ENCODE peak calls at places on chromosomes 16 and 17, in six cellular contexts. M is Caco-2, A is breast epithelium, Q is right cardiac atrium, W is choroid plexus epithelial cell, T is bronchial epithelial cell. K is an unnamed sample.

GRCh38 chr17:74049167-74049797 is 154.2 kb upstream of the RPL38 start:
- DNase-seq in M (no peak), A (no peak), Q (no peak), W (no peak), T (no peak), K (no peak)

GRCh38 chr17:83186751-83187421 is 107.5 kb downstream of the METRNL start:
- DNase-seq in M (no peak), A (peak; percentile 7), Q (no peak), W (no peak), T (no peak), K (no peak)

GRCh38 chr17:78563189-78564145 is 13.7 kb downstream of the DNAH17 start:
- DNase-seq in M (no peak), A (peak; percentile 25), Q (peak; percentile 80), W (no peak), T (no peak), K (no peak)

GRCh38 chr16:86432691-86433090 is 77.6 kb upstream of the FOXF1 start:
- DNase-seq in M (no peak), A (no peak), Q (no peak), W (no peak), T (no peak), K (no peak)

GRCh38 chr16:65294154-65294553 is 172.3 kb upstream of the CDH11 start:
- DNase-seq in M (no peak), A (no peak), Q (no peak), W (no peak), T (no peak), K (no peak)

GRCh38 chr17:73520369-73520761 is 123.9 kb downstream of the SDK2 start:
- DNase-seq in M (no peak), A (no peak), Q (no peak), W (no peak), T (no peak), K (peak; percentile 57)

GRCh38 chr17:28737770-28738679 is 5.8 kb upstream of the TRAF4 start:
- DNase-seq in M (no peak), A (no peak), Q (no peak), W (no peak), T (no peak), K (peak; percentile 94)

GRCh38 chr17:4008082-4008435 is 43.8 kb upstream of the ATP2A3 start:
- DNase-seq in M (no peak), A (no peak), Q (no peak), W (peak; percentile 22), T (no peak), K (no peak)

GRCh38 chr17:40284085-40284713 is 3.5 kb upstream of the CDC6 start:
- DNase-seq in M (peak; percentile 82), A (no peak), Q (no peak), W (peak; percentile 84), T (peak; percentile 95), K (no peak)

GRCh38 chr16:3089717-3090592 is 9.1 kb downstream of the ZSCAN10 start:
- DNase-seq in M (no peak), A (no peak), Q (no peak), W (no peak), T (no peak), K (peak; percentile 56)

GRCh38 chr17:15169676-15170075 is 95.5 kb downstream of the PMP22 start:
- DNase-seq in M (no peak), A (no peak), Q (no peak), W (peak; percentile 29), T (peak; percentile 40), K (no peak)

GRCh38 chr16:88312732-88313131 is 70.0 kb upstream of the ZNF469 start:
- DNase-seq in M (no peak), A (no peak), Q (no peak), W (no peak), T (no peak), K (no peak)

GRCh38 chr16:27470567-27471431 is 68.8 kb downstream of the IL21R start:
- DNase-seq in M (no peak), A (no peak), Q (peak; percentile 67), W (peak; percentile 91), T (no peak), K (peak; percentile 73)

GRCh38 chr17:8964801-8965393 is 610 bp downstream of the PIK3R5 start:
- DNase-seq in M (no peak), A (no peak), Q (no peak), W (no peak), T (no peak), K (peak; percentile 91)

GRCh38 chr17:41352597-41353366 is 2.2 kb upstream of the KRT33A start:
- DNase-seq in M (peak; percentile 31), A (no peak), Q (no peak), W (peak; percentile 8), T (peak; percentile 95), K (no peak)

DNA sequence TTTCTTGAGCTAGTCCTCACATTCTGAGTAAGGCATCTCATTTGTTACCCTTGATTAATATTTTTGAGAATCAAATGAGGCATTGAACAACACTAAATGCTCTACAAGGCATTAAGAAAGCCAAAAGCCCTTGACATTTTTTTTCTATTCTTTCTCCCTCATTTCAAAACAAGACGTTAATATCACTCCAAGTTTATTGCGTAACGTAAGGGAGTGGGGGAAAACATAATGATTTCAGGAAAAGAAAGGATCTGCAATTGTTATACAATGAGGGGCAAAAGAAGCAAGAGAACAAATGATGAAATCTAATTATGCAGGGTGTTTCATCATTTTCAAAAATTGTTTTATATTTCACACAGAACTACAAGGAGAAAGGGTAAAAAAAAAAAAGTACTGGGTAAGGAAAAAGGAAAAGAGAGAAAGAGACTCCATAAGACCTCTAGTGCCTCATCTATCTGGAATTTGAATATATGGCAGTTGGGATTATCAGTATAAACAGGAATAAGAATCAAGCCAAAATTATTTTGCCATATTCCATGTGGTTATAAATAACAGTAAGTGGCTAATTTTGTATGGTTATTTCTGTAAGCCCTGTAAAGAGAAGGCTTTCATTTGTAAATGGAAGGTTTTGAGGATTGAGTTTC is 163.0 kb downstream of the ABCA8 start:
- DNase-seq in M (no peak), A (no peak), Q (no peak), W (peak; percentile 30), T (no peak), K (no peak)
- H3K4me3 ChIP-seq in M (no peak overlapping the region), A (no peak overlapping the region), Q (no peak overlapping the region), W (no peak overlapping the region), T (no peak overlapping the region), K (no peak overlapping the region)

DNA sequence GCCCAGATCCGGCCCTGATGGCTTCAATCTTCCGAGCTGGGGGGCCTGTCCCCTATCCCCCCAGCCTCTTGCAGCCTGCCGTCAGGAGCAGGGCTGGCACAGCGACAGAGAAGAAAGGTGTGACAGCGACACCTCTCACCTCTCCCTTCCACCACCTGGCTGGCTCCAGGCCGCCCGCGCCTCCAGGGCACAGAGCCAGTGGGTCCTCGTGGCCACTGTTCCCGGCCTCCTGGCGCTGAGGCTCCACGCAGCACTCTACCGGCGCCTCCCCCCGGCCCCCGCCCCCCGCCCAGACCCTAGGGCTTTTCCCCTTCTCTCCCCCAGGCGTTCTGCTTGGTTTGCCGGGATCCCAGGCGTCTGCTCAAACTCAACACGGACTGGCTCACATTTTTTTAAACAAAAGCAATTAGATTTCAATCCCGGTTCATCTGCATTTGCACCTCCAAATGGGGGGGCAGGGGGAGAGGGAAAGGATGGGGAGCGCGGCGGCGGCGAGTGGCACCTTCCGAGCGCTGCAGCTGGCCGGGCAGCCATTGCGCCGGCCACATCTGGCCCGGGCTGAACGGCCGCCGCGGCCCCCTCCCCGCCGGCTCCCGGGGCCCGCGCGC is 12.8 kb upstream of the CBX8 start:
- DNase-seq in M (no peak), A (no peak), Q (no peak), W (no peak), T (no peak), K (no peak)
- H3K4me3 ChIP-seq in M (peak overlapping the region; percentile 33), A (peak overlapping the region; percentile 35), Q (peak overlapping the region; percentile 13), W (no peak overlapping the region), T (no peak overlapping the region), K (no peak overlapping the region)

GRCh38 chr17:7851438-7852261 is 3.2 kb upstream of the TMEM88 start:
- DNase-seq in M (peak; percentile 56), A (peak; percentile 80), Q (peak; percentile 92), W (peak; percentile 91), T (peak; percentile 81), K (peak; percentile 98)
- H3K4me3 ChIP-seq in M (no peak overlapping the region), A (peak overlapping the region; percentile 20), Q (no peak overlapping the region), W (peak overlapping the region; percentile 18), T (no peak overlapping the region), K (peak overlapping the region; percentile 67)

GRCh38 chr17:32877164-32877764 is 340 bp upstream of the MYO1D start:
- DNase-seq in M (peak; percentile 98), A (peak; percentile 90), Q (peak; percentile 92), W (peak; percentile 86), T (peak; percentile 69), K (peak; percentile 98)

GRCh38 chr17:32878211-32878610 is 1.3 kb upstream of the MYO1D start:
- DNase-seq in M (no peak), A (peak; percentile 72), Q (peak; percentile 60), W (peak; percentile 33), T (peak; percentile 61), K (no peak)

GRCh38 chr17:32875230-32875903 is 1.6 kb downstream of the MYO1D start:
- DNase-seq in M (no peak), A (no peak), Q (no peak), W (no peak), T (no peak), K (no peak)

GRCh38 chr17:32876414-32877163 is at the start of gene MYO1D:
- DNase-seq in M (peak; percentile 88), A (peak; percentile 74), Q (peak; percentile 44), W (peak; percentile 3), T (peak; percentile 60), K (peak; percentile 89)

DNA sequence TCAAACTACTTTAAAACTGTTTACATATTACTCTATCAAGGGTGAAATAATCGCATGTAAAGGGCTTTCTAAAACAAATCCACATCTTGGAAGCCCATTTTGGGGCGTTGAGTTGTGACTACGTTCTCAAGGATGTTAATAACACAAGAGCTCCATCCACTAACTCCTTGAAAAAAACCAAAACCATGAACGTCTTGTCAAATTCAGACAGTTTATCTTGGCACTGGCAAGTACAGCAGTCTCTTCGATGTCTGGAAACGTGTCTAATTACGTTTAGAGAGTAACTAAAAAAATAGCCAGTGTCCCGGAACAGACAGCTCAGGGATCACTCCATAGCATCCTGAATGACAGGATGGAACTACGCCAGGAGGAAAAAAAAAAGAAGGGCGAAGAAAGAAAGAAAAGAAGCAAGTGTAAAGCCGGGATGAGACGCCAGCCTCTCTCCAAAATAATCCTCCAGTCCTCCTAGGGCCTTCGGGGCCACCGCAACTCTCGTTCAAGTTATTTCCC is 965 bp downstream of the MYO1D start:
- DNase-seq in M (no peak), A (no peak), Q (no peak), W (peak; percentile 42), T (no peak), K (no peak)
- H3K4me3 ChIP-seq in M (peak overlapping the region; percentile 94), A (peak overlapping the region; percentile 76), Q (peak overlapping the region; percentile 91), W (peak overlapping the region; percentile 69), T (peak overlapping the region; percentile 76), K (peak overlapping the region; percentile 87)

GRCh38 chr17:7139400-7139799 is 24.8 kb upstream of the ASGR2 start:
- DNase-seq in M (no peak), A (no peak), Q (no peak), W (no peak), T (no peak), K (peak; percentile 40)
- H3K4me3 ChIP-seq in M (no peak overlapping the region), A (no peak overlapping the region), Q (no peak overlapping the region), W (no peak overlapping the region), T (no peak overlapping the region), K (no peak overlapping the region)

K was measured in spleen.